ENCODE peak calls at places on chromosomes 7 and 10, in nine cellular contexts. V, K, I, G, M, N, Q, Z and S are unnamed samples.

GRCh38 chr7:55469271-55469681 is 103.0 kb downstream of the VOPP1 start:
- DNase-seq in V (no peak), K (peak; percentile 60), I (no peak), G (no peak), M (no peak), N (no peak), Q (no peak), Z (no peak), S (peak; percentile 19)

GRCh38 chr10:14736600-14737081 is 38.1 kb downstream of the FAM107B start:
- DNase-seq in V (peak; percentile 6), K (no peak), I (no peak), G (no peak), M (no peak), N (no peak), Q (no peak), Z (no peak), S (no peak)

GRCh38 chr10:96089670-96090462 is 40.2 kb upstream of the ZNF518A start:
- DNase-seq in V (peak; percentile 79), K (peak; percentile 86), I (peak; percentile 94), G (peak; percentile 89), M (peak; percentile 91), N (peak; percentile 93), Q (peak; percentile 95), Z (peak; percentile 88), S (peak; percentile 94)

GRCh38 chr7:47573758-47574472 is 8.0 kb downstream of the TNS3 start:
- DNase-seq in V (no peak), K (no peak), I (peak; percentile 75), G (no peak), M (no peak), N (no peak), Q (peak; percentile 64), Z (no peak), S (no peak)

GRCh38 chr10:34319197-34319846 is 495.8 kb downstream of the PARD3 start:
- DNase-seq in V (peak; percentile 20), K (no peak), I (peak; percentile 78), G (peak; percentile 14), M (no peak), N (peak; percentile 88), Q (peak; percentile 66), Z (no peak), S (peak; percentile 68)

GRCh38 chr10:60444494-60445064 is 54.9 kb upstream of the ANK3 start:
- DNase-seq in V (no peak), K (peak; percentile 70), I (no peak), G (no peak), M (no peak), N (no peak), Q (peak; percentile 50), Z (no peak), S (peak; percentile 13)

GRCh38 chr10:43076876-43077420 is at the start of gene RET:
- DNase-seq in V (no peak), K (no peak), I (no peak), G (no peak), M (peak; percentile 40), N (peak; percentile 40), Q (no peak), Z (peak; percentile 37), S (peak; percentile 46)

GRCh38 chr10:80205478-80206276 is at the start of gene ANXA11:
- DNase-seq in V (peak; percentile 57), K (peak; percentile 42), I (peak; percentile 89), G (peak; percentile 41), M (peak; percentile 84), N (peak; percentile 79), Q (peak; percentile 91), Z (no peak), S (peak; percentile 91)

GRCh38 chr10:72895236-72895850 is 1.8 kb downstream of the OIT3 start:
- DNase-seq in V (no peak), K (no peak), I (no peak), G (no peak), M (no peak), N (no peak), Q (no peak), Z (no peak), S (no peak)

GRCh38 chr10:48461623-48462481 is 143.0 kb downstream of the ARHGAP22 start:
- DNase-seq in V (no peak), K (no peak), I (no peak), G (no peak), M (no peak), N (no peak), Q (no peak), Z (no peak), S (no peak)

GRCh38 chr10:29245476-29245875 is 43.4 kb upstream of the LYZL1 start:
- DNase-seq in V (no peak), K (peak; percentile 91), I (no peak), G (no peak), M (no peak), N (no peak), Q (no peak), Z (peak; percentile 25), S (no peak)

GRCh38 chr7:87831127-87831526 is 45.0 kb downstream of the SLC25A40 start:
- DNase-seq in V (no peak), K (no peak), I (no peak), G (no peak), M (no peak), N (no peak), Q (no peak), Z (no peak), S (no peak)

GRCh38 chr7:116162236-116162635 is 48.1 kb upstream of the TES start:
- DNase-seq in V (no peak), K (no peak), I (no peak), G (no peak), M (no peak), N (no peak), Q (no peak), Z (no peak), S (no peak)

GRCh38 chr7:131511774-131512535 is 44.5 kb downstream of the PODXL start:
- DNase-seq in V (no peak), K (no peak), I (no peak), G (no peak), M (no peak), N (no peak), Q (no peak), Z (no peak), S (no peak)

GRCh38 chr7:29102554-29103151 is 43.7 kb downstream of the CPVL start:
- DNase-seq in V (no peak), K (peak; percentile 54), I (peak; percentile 55), G (no peak), M (peak; percentile 10), N (no peak), Q (peak; percentile 65), Z (no peak), S (peak; percentile 56)

GRCh38 chr10:110279062-110279986 is 25.4 kb downstream of the SMNDC1 start:
- DNase-seq in V (no peak), K (peak; percentile 90), I (peak; percentile 68), G (no peak), M (peak; percentile 16), N (peak; percentile 43), Q (peak; percentile 84), Z (no peak), S (peak; percentile 79)

GRCh38 chr7:156816943-156817572 is 75.9 kb downstream of the LMBR1 start:
- DNase-seq in V (peak; percentile 1), K (peak; percentile 7), I (no peak), G (no peak), M (no peak), N (no peak), Q (peak; percentile 47), Z (no peak), S (peak; percentile 12)